ENCODE peak calls at places on chromosome 19, in four cellular contexts. O is K562, S is GM12878, D is HCT116. G is an unnamed sample.

GRCh38 chr19:10305139-10305806 is 4.3 kb downstream of the ZGLP1 start:
- DNase-seq in D (no peak), S (no peak), O (peak; percentile 53), G (no peak)

GRCh38 chr19:51111606-51112005 is 3.4 kb upstream of the CTU1 start:
- DNase-seq in D (peak; percentile 40), O (peak; percentile 25), S (no peak), G (no peak)

GRCh38 chr19:37991841-37992248 is 84.8 kb downstream of the SIPA1L3 start:
- DNase-seq in S (no peak), O (no peak), D (no peak), G (no peak)

GRCh38 chr19:38676023-38676877 is 28.8 kb downstream of the ACTN4 start:
- DNase-seq in D (no peak), O (peak; percentile 96), S (no peak), G (no peak)

GRCh38 chr19:52533901-52534300 is 6.4 kb downstream of the ZNF808 start:
- DNase-seq in D (no peak), S (no peak), O (no peak), G (no peak)

GRCh38 chr19:52214241-52214640 is 24.4 kb downstream of the PPP2R1A start:
- DNase-seq in S (no peak), D (no peak), O (no peak), G (no peak)

GRCh38 chr19:2666344-2666994 is 36.0 kb downstream of the GNG7 start:
- DNase-seq in S (no peak), D (no peak), O (no peak), G (no peak)

GRCh38 chr19:12913871-12914690 is 5.0 kb downstream of the SYCE2 start:
- DNase-seq in O (no peak), S (no peak), D (no peak), G (no peak)

GRCh38 chr19:46907880-46908279 is 47.1 kb downstream of the ARHGAP35 start:
- DNase-seq in S (no peak), O (no peak), D (no peak), G (no peak)

GRCh38 chr19:47097396-47098217 is 16.0 kb downstream of the ZC3H4 start:
- DNase-seq in O (no peak), S (no peak), D (no peak), G (no peak)

GRCh38 chr19:9991425-9992191 is 18.7 kb downstream of the COL5A3 start:
- DNase-seq in S (no peak), O (no peak), D (no peak), G (no peak)

GRCh38 chr19:51398096-51398704 is 7.8 kb upstream of the C19orf84 start:
- DNase-seq in D (no peak), O (peak; percentile 43), S (no peak), G (no peak)

GRCh38 chr19:14073925-14074838 is 1.6 kb downstream of the MISP3 start:
- DNase-seq in S (no peak), D (no peak), O (peak; percentile 60), G (no peak)

GRCh38 chr19:44803442-44804428 is 5.2 kb upstream of the BCAM start:
- DNase-seq in D (no peak), O (no peak), S (no peak), G (no peak)

GRCh38 chr19:49938662-49939061 is 9.4 kb upstream of the NUP62 start:
- DNase-seq in S (no peak), O (no peak), D (no peak), G (no peak)

GRCh38 chr19:8517551-8518442 is 3.8 kb upstream of the ZNF414 start:
- DNase-seq in S (no peak), D (no peak), O (no peak), G (no peak)

GRCh38 chr19:10390652-10391286 is 10.4 kb upstream of the TYK2 start:
- DNase-seq in D (peak; percentile 76), O (peak; percentile 87), S (no peak), G (peak; percentile 88)

GRCh38 chr19:17863520-17864182 is 3.9 kb downstream of the RPL18A start:
- DNase-seq in D (no peak), O (peak; percentile 21), S (no peak), G (no peak)

GRCh38 chr19:38837656-38838121 is 6.1 kb upstream of the ECH1 start:
- DNase-seq in D (no peak), S (no peak), O (no peak), G (no peak)

GRCh38 chr19:10617409-10618121 is 7.8 kb upstream of the SLC44A2 start:
- DNase-seq in S (no peak), O (peak; percentile 49), D (no peak), G (no peak)

GRCh38 chr19:18208098-18208951 is 4.5 kb upstream of the RAB3A start:
- DNase-seq in S (no peak), D (no peak), O (peak; percentile 71), G (no peak)

GRCh38 chr19:36916991-36917390 is 859 bp downstream of the ZNF568 start:
- DNase-seq in S (no peak), O (no peak), D (no peak), G (no peak)

GRCh38 chr19:9934132-9934950 is 2.0 kb downstream of the OLFM2 start:
- DNase-seq in S (no peak), O (peak; percentile 86), D (peak; percentile 66), G (peak; percentile 77)

GRCh38 chr19:10219678-10220077 is 11.5 kb downstream of the S1PR2 start:
- DNase-seq in D (no peak), S (peak; percentile 88), O (peak; percentile 65), G (no peak)

GRCh38 chr19:3055741-3056453 is 6.4 kb downstream of the TLE5 start:
- DNase-seq in D (peak; percentile 26), O (no peak), S (no peak), G (peak; percentile 61)

GRCh38 chr19:31519216-31519615 is 170.0 kb upstream of the TSHZ3 start:
- DNase-seq in D (no peak), O (no peak), S (no peak), G (peak; percentile 11)

GRCh38 chr19:15612342-15612741 is 2.7 kb upstream of the CYP4F8 start:
- DNase-seq in S (no peak), O (no peak), D (no peak), G (no peak)

GRCh38 chr19:55536951-55537740 is at the start of gene SBK2:
- DNase-seq in S (no peak), D (no peak), O (no peak), G (peak; percentile 98)

GRCh38 chr19:40605201-40605971 is 4.2 kb downstream of the LTBP4 start:
- DNase-seq in O (peak; percentile 85), S (peak; percentile 48), D (peak; percentile 78), G (peak; percentile 81)

GRCh38 chr19:43290568-43291359 is 21.4 kb upstream of the PSG9 start:
- DNase-seq in S (no peak), O (no peak), D (no peak), G (peak; percentile 45)

GRCh38 chr19:10510301-10510802 is 6.9 kb downstream of the S1PR5 start:
- DNase-seq in D (no peak), O (peak; percentile 59), S (no peak), G (peak; percentile 98)

GRCh38 chr19:39334444-39334976 is 1.3 kb downstream of the GMFG start:
- DNase-seq in O (no peak), S (no peak), D (no peak), G (no peak)

GRCh38 chr19:15251010-15251748 is 18.9 kb upstream of the EPHX3 start:
- DNase-seq in D (no peak), O (no peak), S (no peak), G (no peak)

GRCh38 chr19:23787106-23787505 is 28.4 kb upstream of the ZNF681 start:
- DNase-seq in O (no peak), D (no peak), S (no peak), G (no peak)

GRCh38 chr19:43966079-43966694 is 15.2 kb downstream of the ZNF221 start:
- DNase-seq in S (no peak), D (no peak), O (no peak), G (no peak)

GRCh38 chr19:55152017-55152416 is 3.0 kb upstream of the TNNT1 start:
- DNase-seq in O (peak; percentile 77), S (no peak), D (peak; percentile 65), G (no peak)

GRCh38 chr19:57280913-57281425 is 684 bp downstream of the ZNF460 start:
- DNase-seq in D (no peak), O (peak; percentile 37), S (no peak), G (no peak)

GRCh38 chr19:51469162-51469561 is 9.2 kb upstream of the CEACAM18 start:
- DNase-seq in D (no peak), O (peak; percentile 59), S (no peak), G (no peak)

GRCh38 chr19:50728084-50728737 is 5.0 kb downstream of the CLEC11A start:
- DNase-seq in O (peak; percentile 99), D (no peak), S (no peak), G (peak; percentile 95)

GRCh38 chr19:44647144-44647543 is 3.4 kb downstream of the PVR start:
- DNase-seq in S (no peak), O (no peak), D (no peak), G (no peak)

GRCh38 chr19:35666251-35666913 is at the start of gene UPK1A:
- DNase-seq in D (no peak), O (no peak), S (no peak), G (no peak)
- TF ChIP-seq CEBPB in D (no peak), O (no peak), S (no peak), G (no peak)

GRCh38 chr19:4474504-4475136 is 2.5 kb downstream of the HDGFL2 start:
- DNase-seq in O (peak; percentile 31), D (no peak), S (no peak), G (peak; percentile 68)
- TF ChIP-seq EGR1 in O (no peak), D (no peak), S (no peak), G (no peak)

DNA sequence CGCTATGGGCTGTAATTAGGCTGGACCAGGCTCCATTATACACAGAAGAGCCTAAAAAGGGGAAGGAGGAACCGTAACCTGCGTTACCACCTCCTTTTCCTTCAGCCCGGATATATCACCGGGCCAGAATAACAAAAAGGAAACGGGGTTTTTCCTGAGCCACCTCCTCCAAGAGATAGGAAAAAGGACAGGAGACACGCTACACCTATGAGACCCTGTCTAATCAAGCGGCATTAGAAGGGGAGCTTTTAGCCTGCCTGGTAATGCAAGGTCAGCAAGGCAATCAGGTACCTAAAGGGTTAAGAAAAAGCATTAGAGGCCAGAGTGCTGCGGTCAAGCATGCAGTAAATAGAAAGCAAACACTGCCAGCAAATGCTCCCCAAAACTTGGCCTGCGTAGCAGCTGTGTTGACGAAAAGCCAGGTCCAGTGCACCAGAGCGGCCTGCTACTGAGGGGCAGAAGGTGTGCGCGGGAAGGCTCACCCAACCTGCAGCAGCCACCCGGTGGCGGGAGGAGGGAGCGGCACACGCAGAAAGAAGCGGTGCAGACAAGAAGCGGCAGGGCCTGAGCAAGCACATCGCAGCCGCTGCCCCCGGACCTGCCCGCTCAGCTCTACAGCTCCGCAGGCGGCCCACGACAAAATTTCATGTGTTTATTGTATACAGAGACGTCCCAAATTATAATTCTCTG is 1466.1 kb downstream of the UQCRFS1 start:
- DNase-seq in D (no peak), S (no peak), O (peak; percentile 3), G (peak; percentile 69)
- TF ChIP-seq CEBPB in D (no peak), S (no peak), O (no peak), G (no peak)

GRCh38 chr19:6568010-6568411 is 22.9 kb downstream of the CD70 start:
- DNase-seq in D (no peak), S (no peak), O (no peak), G (no peak)

GRCh38 chr19:6568816-6569215 is 22.1 kb downstream of the CD70 start:
- DNase-seq in D (no peak), S (no peak), O (no peak), G (no peak)

DNA sequence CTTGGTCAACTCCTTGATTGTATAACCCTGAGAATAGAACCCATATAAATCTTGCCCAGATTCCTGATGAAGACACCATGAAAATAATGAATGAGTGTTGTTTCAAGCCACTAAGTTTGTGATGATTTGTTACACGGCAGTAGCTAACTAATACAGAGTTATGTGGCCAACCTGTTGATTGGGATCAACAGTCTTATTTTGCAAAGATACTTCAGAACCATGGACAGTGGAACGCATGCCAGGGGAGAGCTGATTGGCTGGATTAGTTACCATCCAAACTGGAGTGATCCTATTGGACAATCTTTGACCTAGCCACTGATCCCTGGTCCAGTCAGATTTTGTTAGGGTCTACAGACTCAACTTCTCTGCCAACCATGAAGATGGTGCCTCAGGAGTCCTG is 26.6 kb downstream of the CD70 start:
- DNase-seq in D (no peak), O (peak; percentile 61), S (no peak), G (no peak)
- TF ChIP-seq EGR1 in D (no peak), O (no peak), S (no peak), G (no peak)

G was measured in H1.